ENCODE peak calls at places on chromosome 3, in six cellular contexts. One of them, this sample, is unnamed.

GRCh38 chr3:147406255-147407023 is at the start of gene ZIC4:
- DNase-seq in T-helper 9 cell: no peak
- DNase-seq in HFFc6: no peak
- DNase-seq in amygdala: no peak
- DNase-seq in epithelial cell of esophagus: no peak
- DNase-seq in endothelial cell: no peak
- DNase-seq in this sample: no peak

GRCh38 chr3:112860898-112861297 is 14.2 kb upstream of the CD200R1L start:
- DNase-seq in T-helper 9 cell: no peak
- DNase-seq in HFFc6: no peak
- DNase-seq in amygdala: no peak
- DNase-seq in epithelial cell of esophagus: no peak
- DNase-seq in endothelial cell: no peak
- DNase-seq in this sample: no peak

GRCh38 chr3:194730369-194730768 is 44.7 kb downstream of the FAM43A start:
- DNase-seq in T-helper 9 cell: no peak
- DNase-seq in HFFc6: peak
- DNase-seq in amygdala: no peak
- DNase-seq in epithelial cell of esophagus: peak
- DNase-seq in endothelial cell: no peak
- DNase-seq in this sample: no peak

GRCh38 chr3:106004137-106004600 is 135.4 kb upstream of the CBLB start:
- DNase-seq in T-helper 9 cell: no peak
- DNase-seq in HFFc6: peak
- DNase-seq in amygdala: no peak
- DNase-seq in epithelial cell of esophagus: peak
- DNase-seq in endothelial cell: no peak
- DNase-seq in this sample: peak

GRCh38 chr3:127951276-127951675 is 36.2 kb downstream of the KBTBD12 start:
- DNase-seq in T-helper 9 cell: no peak
- DNase-seq in HFFc6: peak
- DNase-seq in amygdala: no peak
- DNase-seq in epithelial cell of esophagus: peak
- DNase-seq in endothelial cell: no peak
- DNase-seq in this sample: no peak

GRCh38 chr3:194602580-194603300 is 30.5 kb downstream of the TMEM44 start:
- DNase-seq in T-helper 9 cell: no peak
- DNase-seq in HFFc6: no peak
- DNase-seq in amygdala: no peak
- DNase-seq in epithelial cell of esophagus: no peak
- DNase-seq in endothelial cell: no peak
- DNase-seq in this sample: no peak

GRCh38 chr3:98325055-98325454 is 28.6 kb upstream of the OR5K4 start:
- DNase-seq in T-helper 9 cell: no peak
- DNase-seq in HFFc6: no peak
- DNase-seq in amygdala: no peak
- DNase-seq in epithelial cell of esophagus: peak
- DNase-seq in endothelial cell: no peak
- DNase-seq in this sample: no peak

GRCh38 chr3:142151240-142151639 is 1.9 kb upstream of the TFDP2 start:
- DNase-seq in T-helper 9 cell: no peak
- DNase-seq in HFFc6: no peak
- DNase-seq in amygdala: no peak
- DNase-seq in epithelial cell of esophagus: no peak
- DNase-seq in endothelial cell: no peak
- DNase-seq in this sample: no peak

GRCh38 chr3:108412351-108412750 is 98.0 kb downstream of the MYH15 start:
- DNase-seq in T-helper 9 cell: no peak
- DNase-seq in HFFc6: no peak
- DNase-seq in amygdala: no peak
- DNase-seq in epithelial cell of esophagus: peak
- DNase-seq in endothelial cell: no peak
- DNase-seq in this sample: no peak

GRCh38 chr3:9007213-9007612 is 43.9 kb upstream of the RAD18 start:
- DNase-seq in T-helper 9 cell: no peak
- DNase-seq in HFFc6: no peak
- DNase-seq in amygdala: no peak
- DNase-seq in epithelial cell of esophagus: no peak
- DNase-seq in endothelial cell: no peak
- DNase-seq in this sample: no peak

GRCh38 chr3:36650271-36650671 is 114.1 kb downstream of the DCLK3 start:
- DNase-seq in T-helper 9 cell: no peak
- DNase-seq in HFFc6: peak
- DNase-seq in amygdala: no peak
- DNase-seq in epithelial cell of esophagus: no peak
- DNase-seq in endothelial cell: no peak
- DNase-seq in this sample: no peak

GRCh38 chr3:159765860-159766294 is 222.8 kb upstream of the IL12A start:
- DNase-seq in T-helper 9 cell: no peak
- DNase-seq in HFFc6: no peak
- DNase-seq in amygdala: no peak
- DNase-seq in epithelial cell of esophagus: peak
- DNase-seq in endothelial cell: no peak
- DNase-seq in this sample: no peak

GRCh38 chr3:69420781-69421520 is 35.1 kb upstream of the FRMD4B start:
- DNase-seq in T-helper 9 cell: no peak
- DNase-seq in HFFc6: no peak
- DNase-seq in amygdala: no peak
- DNase-seq in epithelial cell of esophagus: peak
- DNase-seq in endothelial cell: no peak
- DNase-seq in this sample: no peak

GRCh38 chr3:116005404-116005803 is 382.1 kb downstream of the GAP43 start:
- DNase-seq in T-helper 9 cell: no peak
- DNase-seq in HFFc6: peak
- DNase-seq in amygdala: no peak
- DNase-seq in epithelial cell of esophagus: peak
- DNase-seq in endothelial cell: no peak
- DNase-seq in this sample: peak

GRCh38 chr3:58092516-58092915 is 84.3 kb downstream of the FLNB start:
- DNase-seq in T-helper 9 cell: no peak
- DNase-seq in HFFc6: no peak
- DNase-seq in amygdala: no peak
- DNase-seq in epithelial cell of esophagus: no peak
- DNase-seq in endothelial cell: no peak
- DNase-seq in this sample: no peak

GRCh38 chr3:52190294-52190841 is 7.6 kb upstream of the ALAS1 start:
- DNase-seq in T-helper 9 cell: no peak
- DNase-seq in HFFc6: peak
- DNase-seq in amygdala: no peak
- DNase-seq in epithelial cell of esophagus: no peak
- DNase-seq in endothelial cell: no peak
- DNase-seq in this sample: no peak

GRCh38 chr3:138812806-138813205 is 21.9 kb downstream of the PIK3CB start:
- DNase-seq in T-helper 9 cell: no peak
- DNase-seq in HFFc6: no peak
- DNase-seq in amygdala: no peak
- DNase-seq in epithelial cell of esophagus: no peak
- DNase-seq in endothelial cell: no peak
- DNase-seq in this sample: no peak

GRCh38 chr3:177336841-177337430 is 139.7 kb upstream of the TBL1XR1 start:
- DNase-seq in T-helper 9 cell: no peak
- DNase-seq in HFFc6: no peak
- DNase-seq in amygdala: no peak
- DNase-seq in epithelial cell of esophagus: no peak
- DNase-seq in endothelial cell: no peak
- DNase-seq in this sample: no peak

GRCh38 chr3:32951410-32951811 is at the start of gene CCR4:
- DNase-seq in T-helper 9 cell: peak
- DNase-seq in HFFc6: no peak
- DNase-seq in amygdala: no peak
- DNase-seq in epithelial cell of esophagus: no peak
- DNase-seq in endothelial cell: no peak
- DNase-seq in this sample: no peak

GRCh38 chr3:160169139-160169830 is 55.9 kb upstream of the C3orf80 start:
- DNase-seq in T-helper 9 cell: no peak
- DNase-seq in HFFc6: peak
- DNase-seq in amygdala: no peak
- DNase-seq in epithelial cell of esophagus: peak
- DNase-seq in endothelial cell: no peak
- DNase-seq in this sample: peak

GRCh38 chr3:127791221-127791913 is 30.9 kb downstream of the MGLL start:
- DNase-seq in T-helper 9 cell: no peak
- DNase-seq in HFFc6: peak
- DNase-seq in amygdala: no peak
- DNase-seq in epithelial cell of esophagus: peak
- DNase-seq in endothelial cell: no peak
- DNase-seq in this sample: peak

GRCh38 chr3:182697345-182697919 is 95.9 kb upstream of the ATP11B start:
- DNase-seq in T-helper 9 cell: no peak
- DNase-seq in HFFc6: no peak
- DNase-seq in amygdala: no peak
- DNase-seq in epithelial cell of esophagus: no peak
- DNase-seq in endothelial cell: no peak
- DNase-seq in this sample: no peak

GRCh38 chr3:78872195-78872594 is 895.6 kb downstream of the ROBO1 start:
- DNase-seq in T-helper 9 cell: no peak
- DNase-seq in HFFc6: no peak
- DNase-seq in amygdala: no peak
- DNase-seq in epithelial cell of esophagus: no peak
- DNase-seq in endothelial cell: peak
- DNase-seq in this sample: no peak

GRCh38 chr3:49791571-49791970 is 5.2 kb upstream of the IP6K1 start:
- DNase-seq in T-helper 9 cell: no peak
- DNase-seq in HFFc6: no peak
- DNase-seq in amygdala: no peak
- DNase-seq in epithelial cell of esophagus: no peak
- DNase-seq in endothelial cell: no peak
- DNase-seq in this sample: no peak

GRCh38 chr3:4071481-4072184 is 231.5 kb upstream of the SETMAR start:
- DNase-seq in T-helper 9 cell: no peak
- DNase-seq in HFFc6: no peak
- DNase-seq in amygdala: no peak
- DNase-seq in epithelial cell of esophagus: no peak
- DNase-seq in endothelial cell: peak
- DNase-seq in this sample: no peak

GRCh38 chr3:134708025-134708597 is 57.3 kb upstream of the KY start:
- DNase-seq in T-helper 9 cell: no peak
- DNase-seq in HFFc6: no peak
- DNase-seq in amygdala: no peak
- DNase-seq in epithelial cell of esophagus: no peak
- DNase-seq in endothelial cell: no peak
- DNase-seq in this sample: no peak

GRCh38 chr3:112319516-112320276 is 13.3 kb upstream of the CD200 start:
- DNase-seq in T-helper 9 cell: no peak
- DNase-seq in HFFc6: no peak
- DNase-seq in amygdala: no peak
- DNase-seq in epithelial cell of esophagus: peak
- DNase-seq in endothelial cell: no peak
- DNase-seq in this sample: no peak

GRCh38 chr3:143291826-143292447 is 172.4 kb downstream of the CHST2 start:
- DNase-seq in T-helper 9 cell: no peak
- DNase-seq in HFFc6: no peak
- DNase-seq in amygdala: no peak
- DNase-seq in epithelial cell of esophagus: peak
- DNase-seq in endothelial cell: no peak
- DNase-seq in this sample: no peak

GRCh38 chr3:15633766-15634588 is 32.4 kb downstream of the BTD start:
- DNase-seq in T-helper 9 cell: no peak
- DNase-seq in HFFc6: peak
- DNase-seq in amygdala: no peak
- DNase-seq in epithelial cell of esophagus: no peak
- DNase-seq in endothelial cell: no peak
- DNase-seq in this sample: no peak

GRCh38 chr3:18111702-18112311 is 313.3 kb downstream of the SATB1 start:
- DNase-seq in T-helper 9 cell: no peak
- DNase-seq in HFFc6: no peak
- DNase-seq in amygdala: no peak
- DNase-seq in epithelial cell of esophagus: no peak
- DNase-seq in endothelial cell: no peak
- DNase-seq in this sample: peak

GRCh38 chr3:143600762-143601161 is 247.5 kb downstream of the SLC9A9 start:
- DNase-seq in T-helper 9 cell: no peak
- DNase-seq in HFFc6: no peak
- DNase-seq in amygdala: no peak
- DNase-seq in epithelial cell of esophagus: peak
- DNase-seq in endothelial cell: no peak
- DNase-seq in this sample: no peak

GRCh38 chr3:13195374-13195773 is 122.1 kb upstream of the IQSEC1 start:
- DNase-seq in T-helper 9 cell: no peak
- DNase-seq in HFFc6: no peak
- DNase-seq in amygdala: no peak
- DNase-seq in epithelial cell of esophagus: no peak
- DNase-seq in endothelial cell: no peak
- DNase-seq in this sample: no peak

GRCh38 chr3:38264307-38264706 is 1.3 kb upstream of the SLC22A13 start:
- DNase-seq in T-helper 9 cell: no peak
- DNase-seq in HFFc6: no peak
- DNase-seq in amygdala: no peak
- DNase-seq in epithelial cell of esophagus: no peak
- DNase-seq in endothelial cell: no peak
- DNase-seq in this sample: no peak